ENCODE peak calls at places on chromosomes 16 and 17, in six cellular contexts. N, C, H, B, K and D are unnamed samples. For H3K9me3 and H3K4me1, the result is how much of the 10 kb centered on the place peaks cover.

GRCh38 chr17:45147102-45147580 is 1.1 kb upstream of the HEXIM1 start:
- DNase-seq in N (no peak), C (no peak), H (no peak), B (peak), K (no peak), D (peak)

GRCh38 chr17:27872776-27873175 is 20.4 kb downstream of the LYRM9 start:
- DNase-seq in N (no peak), C (no peak), H (no peak), B (no peak), K (no peak), D (no peak)

GRCh38 chr17:6752068-6752909 is 3.6 kb upstream of the XAF1 start:
- DNase-seq in N (peak), C (no peak), H (peak), B (peak), K (no peak), D (peak)

GRCh38 chr17:79646721-79647455 is 36.0 kb upstream of the RBFOX3 start:
- DNase-seq in N (no peak), C (peak), H (no peak), B (no peak), K (no peak), D (peak)

GRCh38 chr16:86854895-86855294 is 276.5 kb downstream of the FOXL1 start:
- DNase-seq in N (no peak), C (no peak), H (no peak), B (no peak), K (no peak), D (no peak)

GRCh38 chr16:12267491-12267890 is 291.0 kb downstream of the SNX29 start:
- DNase-seq in N (peak), C (no peak), H (no peak), B (no peak), K (no peak), D (no peak)

GRCh38 chr16:17930280-17930679 is 406.3 kb downstream of the NPIPA8 start:
- DNase-seq in N (no peak), C (no peak), H (no peak), B (no peak), K (no peak), D (no peak)

GRCh38 chr16:28981517-28981916 is 3.3 kb upstream of the LAT start:
- DNase-seq in N (peak), C (no peak), H (no peak), B (no peak), K (no peak), D (no peak)

GRCh38 chr16:72850863-72851262 is 197.1 kb downstream of the ZFHX3 start:
- DNase-seq in N (no peak), C (no peak), H (no peak), B (no peak), K (no peak), D (no peak)

GRCh38 chr17:62791235-62792121 is 16.6 kb downstream of the MARCHF10 start:
- DNase-seq in N (no peak), C (no peak), H (no peak), B (no peak), K (no peak), D (no peak)

GRCh38 chr17:78197147-78197830 is 10.1 kb downstream of the AFMID start:
- DNase-seq in N (no peak), C (no peak), H (no peak), B (no peak), K (no peak), D (peak)

GRCh38 chr17:81519284-81520020 is 6.9 kb upstream of the ACTG1 start:
- DNase-seq in N (no peak), C (peak), H (peak), B (no peak), K (peak), D (peak)

GRCh38 chr16:20928774-20929411 is 28.3 kb downstream of the LYRM1 start:
- DNase-seq in N (no peak), C (no peak), H (no peak), B (no peak), K (no peak), D (no peak)

GRCh38 chr17:394718-395095 is 42.1 kb upstream of the RPH3AL start:
- DNase-seq in N (no peak), C (no peak), H (no peak), B (no peak), K (peak), D (no peak)

GRCh38 chr16:73713817-73714495 is 582.7 kb upstream of the PSMD7 start:
- DNase-seq in N (peak), C (no peak), H (peak), B (peak), K (no peak), D (no peak)

GRCh38 chr17:67212716-67213417 is 32.1 kb downstream of the HELZ start:
- DNase-seq in N (no peak), C (no peak), H (no peak), B (no peak), K (no peak), D (no peak)

GRCh38 chr16:85313541-85314208 is 201.4 kb upstream of the CIBAR2 start:
- DNase-seq in N (no peak), C (peak), H (no peak), B (no peak), K (no peak), D (no peak)

GRCh38 chr17:1909985-1910384 is 80.2 kb downstream of the RPA1 start:
- DNase-seq in N (peak), C (no peak), H (no peak), B (no peak), K (no peak), D (no peak)

GRCh38 chr16:27742333-27742732 is 192.4 kb downstream of the KATNIP start:
- DNase-seq in N (no peak), C (no peak), H (no peak), B (no peak), K (no peak), D (no peak)

GRCh38 chr16:22189473-22190168 is 16.5 kb upstream of the EEF2K start:
- DNase-seq in N (no peak), C (peak), H (peak), B (peak), K (peak), D (peak)

DNA sequence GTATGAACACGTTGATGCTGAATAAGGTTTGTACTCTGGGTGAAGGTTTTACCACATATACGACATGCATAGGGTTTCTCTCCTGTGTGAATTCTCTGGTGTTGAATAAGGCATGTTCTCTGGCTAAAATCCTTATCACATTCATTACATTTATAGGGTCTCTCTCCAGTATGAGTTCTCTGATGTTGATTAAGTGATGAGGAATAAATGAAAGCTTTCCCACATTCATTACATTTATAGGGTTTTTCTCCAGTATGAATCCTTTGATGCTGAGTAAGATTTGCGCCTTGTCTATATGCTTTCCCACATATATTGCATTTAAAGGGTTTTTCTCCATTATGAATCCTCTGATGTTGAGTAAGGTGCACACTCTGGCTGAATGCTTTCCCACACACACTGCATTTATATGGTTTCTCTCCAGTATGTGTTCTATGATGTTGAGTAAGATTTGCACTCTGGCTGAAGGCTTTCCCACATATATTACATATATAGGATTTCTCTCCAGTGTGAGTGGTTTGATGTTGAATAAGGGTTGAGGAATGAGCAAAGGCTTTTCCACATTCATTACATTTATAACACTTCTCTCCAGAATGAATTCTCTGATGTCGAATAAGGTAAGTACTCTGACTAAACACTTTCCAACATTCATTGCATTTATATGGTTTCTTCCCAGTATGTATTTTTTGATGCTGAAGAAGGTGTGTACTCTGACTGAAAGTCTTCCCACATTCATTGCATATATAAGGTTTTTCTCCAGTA is 16.9 kb downstream of the ZNF287 start:
- DNase-seq in N (no peak), C (no peak), H (no peak), B (no peak), K (no peak), D (no peak)
- H3K9me3 ChIP-seq in N (half or more), C (under half), H (under half), B (half or more), K (under half), D (under half)

GRCh38 chr17:74213897-74214386 is 571 bp downstream of the TTYH2 start:
- DNase-seq in N (no peak), C (no peak), H (peak), B (no peak), K (no peak), D (peak)

GRCh38 chr17:74211929-74212261 is 1.5 kb upstream of the TTYH2 start:
- DNase-seq in N (no peak), C (no peak), H (no peak), B (no peak), K (no peak), D (no peak)

GRCh38 chr17:74212262-74212912 is 984 bp upstream of the TTYH2 start:
- DNase-seq in N (no peak), C (no peak), H (peak), B (no peak), K (no peak), D (no peak)

GRCh38 chr17:74214642-74215331 is 1.4 kb downstream of the TTYH2 start:
- DNase-seq in N (no peak), C (no peak), H (no peak), B (no peak), K (no peak), D (no peak)

DNA sequence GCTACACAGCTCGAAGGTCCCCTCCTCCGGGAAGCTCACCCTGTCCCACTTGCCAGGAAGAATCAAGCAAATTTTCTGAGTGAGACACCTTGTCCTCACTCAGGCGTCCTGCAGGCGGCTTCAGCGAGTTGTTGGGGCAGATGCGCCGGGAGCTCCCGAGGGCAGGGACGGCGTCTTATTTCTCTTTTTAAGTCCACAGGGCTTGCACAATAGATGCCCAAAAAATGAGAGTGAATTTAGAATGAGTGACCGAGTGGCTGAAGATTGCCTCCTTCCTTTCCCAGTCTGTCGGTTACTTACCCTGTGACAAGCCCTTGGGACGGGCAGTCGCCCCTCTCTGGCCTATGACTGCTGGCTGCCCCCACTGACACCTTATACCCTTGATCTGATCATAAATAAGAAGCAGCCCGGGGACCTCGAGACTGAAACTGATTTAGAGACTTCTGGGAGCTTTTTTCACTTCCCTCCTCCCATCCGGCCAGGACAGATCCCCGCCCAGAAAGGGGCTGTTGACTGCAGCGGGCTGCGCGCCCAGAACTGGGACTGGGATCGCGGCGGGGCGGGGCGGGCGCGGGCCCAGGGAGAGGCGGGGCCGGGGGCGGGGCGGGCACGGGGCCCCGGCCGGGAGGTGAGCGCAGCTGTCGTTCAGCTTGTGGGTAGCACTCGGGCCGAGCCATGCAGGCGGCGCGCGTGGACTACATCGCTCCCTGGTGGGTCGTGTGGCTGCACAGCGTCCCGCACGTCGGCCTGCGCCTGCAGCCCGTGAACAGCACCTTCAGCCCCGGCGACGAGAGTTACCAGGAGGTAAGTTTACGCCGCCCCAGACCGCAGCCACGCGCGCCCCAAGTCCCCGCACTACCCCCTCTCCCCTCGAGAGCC is at the start of gene TTYH2:
- DNase-seq in N (peak), C (peak), H (peak), B (peak), K (peak), D (peak)
- TF ChIP-seq POLR2A in N (no peak), C (peak), H (peak), B (peak), K (peak), D (peak)

GRCh38 chr16:19766554-19766884 is 48.4 kb downstream of the IQCK start:
- DNase-seq in N (no peak), C (no peak), H (no peak), B (no peak), K (no peak), D (no peak)

GRCh38 chr16:19767497-19767896 is 49.4 kb downstream of the IQCK start:
- DNase-seq in N (no peak), C (no peak), H (no peak), B (no peak), K (no peak), D (no peak)

GRCh38 chr16:19766988-19767387 is 48.9 kb downstream of the IQCK start:
- DNase-seq in N (no peak), C (no peak), H (no peak), B (no peak), K (no peak), D (no peak)

GRCh38 chr16:19769239-19769638 is 51.2 kb downstream of the IQCK start:
- DNase-seq in N (no peak), C (no peak), H (no peak), B (no peak), K (no peak), D (no peak)

GRCh38 chr16:19765860-19766553 is 47.9 kb downstream of the IQCK start:
- DNase-seq in N (no peak), C (peak), H (peak), B (peak), K (peak), D (peak)
- H3K4me1 ChIP-seq in N (under half), C (under half), H (under half), B (under half), K (under half), D (under half)

GRCh38 chr17:9900744-9901143 is 4.3 kb downstream of the RCVRN start:
- DNase-seq in N (no peak), C (no peak), H (no peak), B (peak), K (no peak), D (no peak)
- H3K9me3 ChIP-seq in N (under half), C (under half), H (under half), B (under half), K (under half), D (under half)

GRCh38 chr17:17692353-17693252 is 11.3 kb downstream of the RAI1 start:
- DNase-seq in N (peak), C (no peak), H (peak), B (no peak), K (no peak), D (no peak)

GRCh38 chr17:17693253-17693954 is 12.1 kb downstream of the RAI1 start:
- DNase-seq in N (peak), C (peak), H (peak), B (peak), K (peak), D (peak)

GRCh38 chr17:17696075-17696474 is 14.8 kb downstream of the RAI1 start:
- DNase-seq in N (no peak), C (no peak), H (no peak), B (no peak), K (no peak), D (no peak)

GRCh38 chr17:17694229-17695081 is 13.2 kb downstream of the RAI1 start:
- DNase-seq in N (peak), C (peak), H (peak), B (peak), K (peak), D (peak)

GRCh38 chr17:17693955-17694228 is 12.6 kb downstream of the RAI1 start:
- DNase-seq in N (no peak), C (no peak), H (no peak), B (peak), K (no peak), D (no peak)
- TF ChIP-seq POLR2A in N (no peak), C (peak), H (no peak), B (no peak), K (no peak), D (no peak)

DNA sequence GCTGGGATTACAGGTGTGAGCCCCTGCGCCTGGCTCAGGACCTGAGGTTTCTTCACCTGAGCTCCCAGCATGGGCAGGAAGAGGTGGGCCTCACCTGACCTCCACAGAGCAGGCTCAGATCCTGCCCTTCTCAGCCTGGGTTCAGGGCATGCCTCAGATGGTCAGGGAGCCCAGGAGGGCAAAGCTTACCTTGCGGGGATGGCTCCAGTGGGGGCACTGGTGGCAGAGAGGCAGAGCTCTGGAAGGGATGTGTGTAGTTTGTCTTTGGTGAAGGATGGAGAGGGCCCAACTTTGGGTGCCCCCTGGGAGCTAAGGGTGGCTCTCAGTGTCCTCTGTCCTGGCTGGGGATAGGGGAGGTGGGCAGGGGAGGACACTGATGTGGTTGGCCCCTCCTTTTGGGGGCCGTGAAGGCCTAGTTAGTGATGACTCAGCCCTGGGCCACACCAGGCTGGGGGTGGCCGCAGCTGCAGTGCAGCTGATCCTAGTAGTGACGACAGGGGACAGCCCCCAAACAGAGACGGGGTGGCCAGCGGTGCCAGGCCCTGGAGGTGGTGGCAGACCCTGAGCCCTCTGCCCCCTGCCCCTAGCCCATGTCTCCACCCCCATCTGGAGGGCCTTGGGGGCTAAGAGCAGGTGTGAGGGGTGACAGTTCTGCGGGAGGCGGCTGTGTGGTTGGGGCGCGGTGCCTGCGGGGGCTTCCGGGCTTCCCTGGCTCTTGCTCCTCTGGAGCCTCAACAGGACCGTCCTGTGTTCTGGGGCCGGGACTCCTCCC is 5.8 kb downstream of the NHERF2 start:
- DNase-seq in N (no peak), C (no peak), H (peak), B (no peak), K (no peak), D (no peak)
- H3K4me1 ChIP-seq in N (half or more), C (under half), H (half or more), B (under half), K (half or more), D (under half)

GRCh38 chr17:21817791-21818364 is 125.6 kb downstream of the KCNJ18 start:
- DNase-seq in N (no peak), C (no peak), H (no peak), B (no peak), K (no peak), D (no peak)

GRCh38 chr17:21814776-21815175 is 122.5 kb downstream of the KCNJ18 start:
- DNase-seq in N (no peak), C (no peak), H (no peak), B (no peak), K (no peak), D (no peak)

GRCh38 chr17:21815352-21816063 is 123.2 kb downstream of the KCNJ18 start:
- DNase-seq in N (no peak), C (no peak), H (no peak), B (no peak), K (no peak), D (no peak)

GRCh38 chr17:21816592-21817567 is 124.6 kb downstream of the KCNJ18 start:
- DNase-seq in N (no peak), C (no peak), H (no peak), B (no peak), K (no peak), D (no peak)
- H3K9me3 ChIP-seq in N (under half), C (under half), H (under half), B (under half), K (under half), D (under half)